ENCODE peak calls at places on chromosomes 5 and 9, in five cellular contexts. G, H, E, N and B are unnamed samples.
A peak's percentile ranks its signal among the peaks of the same experiment; 100 is the strongest.

GRCh38 chr9:127311239-127311741 is 46.7 kb downstream of the GARNL3 start:
- DNase-seq in G (no peak), H (peak; percentile 51), E (peak; percentile 30), N (no peak), B (no peak)

GRCh38 chr5:57302643-57303042 is 128.8 kb downstream of the GPBP1 start:
- DNase-seq in G (no peak), H (no peak), E (no peak), N (no peak), B (no peak)

GRCh38 chr5:170809551-170809950 is 26.0 kb downstream of the GABRP start:
- DNase-seq in G (peak; percentile 41), H (no peak), E (no peak), N (peak; percentile 13), B (no peak)

GRCh38 chr9:92720209-92720765 is 44.3 kb downstream of the BICD2 start:
- DNase-seq in G (no peak), H (no peak), E (no peak), N (no peak), B (no peak)

GRCh38 chr9:88829276-88829675 is 162.0 kb upstream of the S1PR3 start:
- DNase-seq in G (no peak), H (no peak), E (no peak), N (no peak), B (no peak)

GRCh38 chr9:115649991-115650472 is 503.6 kb upstream of the PAPPA start:
- DNase-seq in G (no peak), H (no peak), E (peak; percentile 3), N (no peak), B (no peak)

GRCh38 chr5:135400866-135401265 is 1.8 kb upstream of the MACROH2A1 start:
- DNase-seq in G (no peak), H (no peak), E (peak; percentile 58), N (no peak), B (no peak)

GRCh38 chr9:72899734-72900477 is 52.9 kb downstream of the ALDH1A1 start:
- DNase-seq in G (no peak), H (no peak), E (no peak), N (no peak), B (no peak)

GRCh38 chr9:130837002-130837511 is 2.0 kb downstream of the ABL1 start:
- DNase-seq in G (peak; percentile 38), H (no peak), E (peak; percentile 69), N (no peak), B (no peak)

GRCh38 chr5:121968910-121969607 is 7.3 kb downstream of the SRFBP1 start:
- DNase-seq in G (no peak), H (peak; percentile 94), E (no peak), N (no peak), B (no peak)

GRCh38 chr5:90201923-90202322 is 207.6 kb downstream of the CETN3 start:
- DNase-seq in G (no peak), H (peak; percentile 25), E (no peak), N (no peak), B (no peak)

GRCh38 chr5:8013951-8014844 is 145.2 kb downstream of the MTRR start:
- DNase-seq in G (no peak), H (no peak), E (no peak), N (no peak), B (no peak)

GRCh38 chr5:14504332-14504727 is 77.3 kb upstream of the OTULINL start:
- DNase-seq in G (no peak), H (no peak), E (no peak), N (no peak), B (no peak)

GRCh38 chr9:108813951-108814601 is 41.7 kb downstream of the ACTL7B start:
- DNase-seq in G (no peak), H (peak; percentile 20), E (peak; percentile 58), N (peak; percentile 19), B (no peak)

GRCh38 chr5:138668981-138669380 is 84.2 kb upstream of the CTNNA1 start:
- DNase-seq in G (no peak), H (no peak), E (no peak), N (no peak), B (no peak)

GRCh38 chr5:134614461-134615085 is 18.1 kb downstream of the SAR1B start:
- DNase-seq in G (no peak), H (no peak), E (no peak), N (no peak), B (no peak)

GRCh38 chr5:127563133-127563532 is 45.7 kb downstream of the PRRC1 start:
- DNase-seq in G (no peak), H (no peak), E (no peak), N (no peak), B (no peak)

GRCh38 chr9:98295824-98296223 is 40.4 kb upstream of the TBC1D2 start:
- DNase-seq in G (no peak), H (no peak), E (no peak), N (no peak), B (no peak)

GRCh38 chr9:2740616-2741015 is 23.3 kb downstream of the KCNV2 start:
- DNase-seq in G (no peak), H (no peak), E (no peak), N (no peak), B (no peak)

GRCh38 chr5:17365756-17366155 is 132.3 kb upstream of the TAF11L2 start:
- DNase-seq in G (no peak), H (no peak), E (no peak), N (no peak), B (no peak)

GRCh38 chr5:37514946-37515345 is 135.8 kb downstream of the WDR70 start:
- DNase-seq in G (no peak), H (no peak), E (no peak), N (no peak), B (no peak)

GRCh38 chr5:122310886-122311285 is 1.2 kb upstream of the SNCAIP start:
- DNase-seq in G (no peak), H (no peak), E (no peak), N (no peak), B (no peak)

GRCh38 chr5:78634634-78635033 is 13.9 kb downstream of the LHFPL2 start:
- DNase-seq in G (no peak), H (no peak), E (no peak), N (no peak), B (no peak)

GRCh38 chr5:11415751-11416150 is 488.5 kb downstream of the CTNND2 start:
- DNase-seq in G (no peak), H (no peak), E (no peak), N (no peak), B (no peak)

GRCh38 chr9:92406506-92406905 is 2.1 kb upstream of the OGN start:
- DNase-seq in G (no peak), H (no peak), E (no peak), N (no peak), B (peak; percentile 21)

GRCh38 chr5:140168371-140168770 is 6.6 kb upstream of the CYSTM1 start:
- DNase-seq in G (no peak), H (no peak), E (no peak), N (no peak), B (no peak)

GRCh38 chr9:127651697-127652610 is 39.9 kb downstream of the STXBP1 start:
- DNase-seq in G (no peak), H (no peak), E (no peak), N (no peak), B (no peak)

GRCh38 chr9:11702529-11702928 is 990.7 kb upstream of the TYRP1 start:
- DNase-seq in G (no peak), H (no peak), E (no peak), N (no peak), B (no peak)

GRCh38 chr9:21817176-21817575 is 14.7 kb downstream of the MTAP start:
- DNase-seq in G (no peak), H (no peak), E (no peak), N (no peak), B (no peak)

GRCh38 chr5:140882591-140882899 is 621 bp downstream of the PCDHA13 start:
- DNase-seq in G (peak; percentile 43), H (no peak), E (no peak), N (no peak), B (no peak)

GRCh38 chr9:14320272-14321245 is 6.6 kb upstream of the NFIB start:
- DNase-seq in G (no peak), H (no peak), E (no peak), N (no peak), B (no peak)

GRCh38 chr5:138369706-138370105 is 17.2 kb downstream of the KDM3B start:
- DNase-seq in G (no peak), H (no peak), E (no peak), N (no peak), B (no peak)

GRCh38 chr5:123819818-123820217 is 307.8 kb downstream of the CSNK1G3 start:
- DNase-seq in G (no peak), H (peak; percentile 85), E (peak; percentile 35), N (no peak), B (no peak)

DNA sequence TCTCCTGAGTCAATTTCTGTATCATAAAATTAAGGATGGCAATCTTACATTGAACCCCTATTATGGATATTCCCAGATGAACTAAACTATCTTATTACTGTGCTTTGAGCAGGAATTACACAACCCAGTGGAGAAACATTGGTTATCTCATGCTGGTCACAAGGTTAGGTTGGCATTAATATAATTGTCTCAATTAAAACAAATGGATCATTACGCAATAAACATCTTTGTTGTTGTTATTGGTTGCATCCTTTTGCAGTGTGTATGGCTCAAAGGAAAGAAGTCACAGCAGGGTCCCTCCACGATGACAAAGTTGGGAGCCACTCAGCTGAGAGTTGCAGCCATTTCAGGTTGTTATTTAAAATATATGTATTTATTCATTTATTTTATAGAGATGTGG is 297.0 kb upstream of the KLF4 start:
- DNase-seq in G (no peak), H (no peak), E (no peak), N (no peak), B (no peak)
- TF ChIP-seq SIN3A in G (no peak), H (no peak), E (no peak), N (no peak), B (no peak)

GRCh38 chr5:161846731-161847130 is 1.2 kb upstream of the GABRA1 start:
- DNase-seq in G (no peak), H (no peak), E (no peak), N (no peak), B (no peak)
- TF ChIP-seq SIN3A in G (no peak), H (no peak), E (no peak), N (peak; percentile 98), B (no peak)

GRCh38 chr5:101174981-101175380 is 271.9 kb upstream of the ST8SIA4 start:
- DNase-seq in G (no peak), H (no peak), E (no peak), N (no peak), B (no peak)

GRCh38 chr5:101176605-101177004 is 273.5 kb upstream of the ST8SIA4 start:
- DNase-seq in G (no peak), H (no peak), E (no peak), N (no peak), B (no peak)
- TF ChIP-seq SIN3A in G (no peak), H (no peak), E (no peak), N (no peak), B (no peak)

DNA sequence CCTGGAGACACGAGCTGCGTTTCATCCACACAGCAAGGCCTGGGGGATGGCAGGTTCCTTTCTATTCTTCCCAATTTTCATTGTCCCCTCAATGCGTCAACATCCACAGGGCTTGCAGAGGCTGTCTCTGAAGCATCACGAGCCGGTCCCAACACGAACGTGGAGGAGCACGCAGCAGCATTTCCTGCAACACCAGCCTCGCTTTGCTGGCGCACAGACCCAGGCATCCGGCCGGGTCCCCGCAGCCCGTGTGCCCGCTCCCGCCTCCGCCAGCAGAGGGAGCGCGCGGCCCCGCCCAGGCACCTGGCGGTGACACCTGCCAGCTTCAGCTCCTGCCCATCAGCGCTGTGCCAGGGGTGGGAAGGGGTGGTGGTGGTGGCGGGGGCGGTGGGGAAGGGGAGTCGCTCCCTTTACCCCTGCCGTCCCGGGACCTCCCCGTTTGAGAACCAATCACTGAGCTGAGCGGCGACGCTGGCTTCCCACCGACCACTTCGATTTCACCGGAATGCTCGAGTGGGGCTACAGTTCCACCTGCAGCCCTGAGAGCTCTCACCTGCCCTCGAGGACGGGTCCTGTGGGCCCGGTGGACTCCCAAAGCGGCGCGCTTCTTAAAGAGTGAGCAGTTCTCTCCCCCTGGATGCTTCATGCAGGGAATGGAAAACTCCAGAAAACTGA is 464.5 kb downstream of the ICE1 start:
- DNase-seq in G (peak; percentile 33), H (no peak), E (peak; percentile 3), N (peak; percentile 19), B (no peak)
- TF ChIP-seq SIN3A in G (no peak), H (no peak), E (no peak), N (no peak), B (no peak)